ENCODE peak calls at places on chromosome 12, in five cellular contexts. One of them, this sample, is unnamed.
A peak's percentile ranks its signal among the peaks of the same experiment; 100 is the strongest.

GRCh38 chr12:53424626-53425514 is 1.2 kb downstream of the AMHR2 start:
- DNase-seq in GM12878: no peak
- DNase-seq in cardiac fibroblast: peak; percentile 56
- DNase-seq in adrenal gland: peak; percentile 88
- DNase-seq in A549: no peak
- DNase-seq in this sample: no peak

GRCh38 chr12:119775246-119775895 is 101.7 kb downstream of the CIT start:
- DNase-seq in GM12878: no peak
- DNase-seq in cardiac fibroblast: no peak
- DNase-seq in adrenal gland: no peak
- DNase-seq in A549: no peak
- DNase-seq in this sample: no peak

GRCh38 chr12:106051853-106052531 is 86.8 kb downstream of the NUAK1 start:
- DNase-seq in GM12878: no peak
- DNase-seq in cardiac fibroblast: no peak
- DNase-seq in adrenal gland: no peak
- DNase-seq in A549: no peak
- DNase-seq in this sample: no peak

GRCh38 chr12:123896786-123897185 is 75.8 kb downstream of the CCDC92 start:
- DNase-seq in GM12878: no peak
- DNase-seq in cardiac fibroblast: peak; percentile 70
- DNase-seq in adrenal gland: no peak
- DNase-seq in A549: no peak
- DNase-seq in this sample: no peak

GRCh38 chr12:60144395-60144794 is 548.6 kb downstream of the SLC16A7 start:
- DNase-seq in GM12878: no peak
- DNase-seq in cardiac fibroblast: no peak
- DNase-seq in adrenal gland: no peak
- DNase-seq in A549: no peak
- DNase-seq in this sample: no peak

GRCh38 chr12:25994901-25995625 is 36.6 kb downstream of the RASSF8 start:
- DNase-seq in GM12878: no peak
- DNase-seq in cardiac fibroblast: no peak
- DNase-seq in adrenal gland: no peak
- DNase-seq in A549: no peak
- DNase-seq in this sample: no peak

GRCh38 chr12:95740751-95741150 is 49.8 kb downstream of the NTN4 start:
- DNase-seq in GM12878: no peak
- DNase-seq in cardiac fibroblast: no peak
- DNase-seq in adrenal gland: no peak
- DNase-seq in A549: no peak
- DNase-seq in this sample: no peak

GRCh38 chr12:65306603-65307501 is 28.4 kb downstream of the MSRB3 start:
- DNase-seq in GM12878: no peak
- DNase-seq in cardiac fibroblast: peak; percentile 80
- DNase-seq in adrenal gland: no peak
- DNase-seq in A549: peak; percentile 49
- DNase-seq in this sample: peak; percentile 40

GRCh38 chr12:69904761-69905160 is 79.7 kb downstream of the MYRFL start:
- DNase-seq in GM12878: no peak
- DNase-seq in cardiac fibroblast: peak; percentile 85
- DNase-seq in adrenal gland: no peak
- DNase-seq in A549: no peak
- DNase-seq in this sample: no peak

GRCh38 chr12:53236443-53237111 is 4.6 kb upstream of the RARG start:
- DNase-seq in GM12878: no peak
- DNase-seq in cardiac fibroblast: no peak
- DNase-seq in adrenal gland: no peak
- DNase-seq in A549: no peak
- DNase-seq in this sample: peak; percentile 35

GRCh38 chr12:116015525-116015924 is 262.0 kb downstream of the MED13L start:
- DNase-seq in GM12878: no peak
- DNase-seq in cardiac fibroblast: peak; percentile 77
- DNase-seq in adrenal gland: peak; percentile 45
- DNase-seq in A549: peak; percentile 52
- DNase-seq in this sample: peak; percentile 48

GRCh38 chr12:89208661-89209096 is 143.6 kb downstream of the DUSP6 start:
- DNase-seq in GM12878: no peak
- DNase-seq in cardiac fibroblast: peak; percentile 48
- DNase-seq in adrenal gland: no peak
- DNase-seq in A549: no peak
- DNase-seq in this sample: no peak

GRCh38 chr12:42809226-42809625 is 219.7 kb upstream of the PRICKLE1 start:
- DNase-seq in GM12878: no peak
- DNase-seq in cardiac fibroblast: peak; percentile 17
- DNase-seq in adrenal gland: no peak
- DNase-seq in A549: no peak
- DNase-seq in this sample: no peak

GRCh38 chr12:67892289-67892688 is 97.0 kb upstream of the IFNG-AS1 start:
- DNase-seq in GM12878: no peak
- DNase-seq in cardiac fibroblast: no peak
- DNase-seq in adrenal gland: no peak
- DNase-seq in A549: no peak
- DNase-seq in this sample: no peak

GRCh38 chr12:67484788-67485480 is 163.6 kb upstream of the DYRK2 start:
- DNase-seq in GM12878: peak; percentile 16
- DNase-seq in cardiac fibroblast: no peak
- DNase-seq in adrenal gland: no peak
- DNase-seq in A549: no peak
- DNase-seq in this sample: peak; percentile 55

GRCh38 chr12:87652026-87652425 is 377.2 kb downstream of the C12orf50 start:
- DNase-seq in GM12878: no peak
- DNase-seq in cardiac fibroblast: no peak
- DNase-seq in adrenal gland: no peak
- DNase-seq in A549: no peak
- DNase-seq in this sample: no peak

GRCh38 chr12:51788876-51789275 is 59.6 kb downstream of the FIGNL2 start:
- DNase-seq in GM12878: no peak
- DNase-seq in cardiac fibroblast: peak; percentile 17
- DNase-seq in adrenal gland: no peak
- DNase-seq in A549: no peak
- DNase-seq in this sample: peak; percentile 15

GRCh38 chr12:49925433-49926194 is 21.9 kb upstream of the FAIM2 start:
- DNase-seq in GM12878: no peak
- DNase-seq in cardiac fibroblast: no peak
- DNase-seq in adrenal gland: no peak
- DNase-seq in A549: no peak
- DNase-seq in this sample: no peak

GRCh38 chr12:50923361-50924130 is 28.8 kb upstream of the HIGD1C start:
- DNase-seq in GM12878: no peak
- DNase-seq in cardiac fibroblast: peak; percentile 36
- DNase-seq in adrenal gland: peak; percentile 7
- DNase-seq in A549: no peak
- DNase-seq in this sample: no peak

GRCh38 chr12:12714276-12715001 is 2.7 kb upstream of the CDKN1B start:
- DNase-seq in GM12878: no peak
- DNase-seq in cardiac fibroblast: peak; percentile 36
- DNase-seq in adrenal gland: no peak
- DNase-seq in A549: peak; percentile 68
- DNase-seq in this sample: peak; percentile 85

GRCh38 chr12:54229624-54230212 is 40.9 kb upstream of the SMUG1 start:
- DNase-seq in GM12878: no peak
- DNase-seq in cardiac fibroblast: peak; percentile 91
- DNase-seq in adrenal gland: peak; percentile 36
- DNase-seq in A549: peak; percentile 51
- DNase-seq in this sample: peak; percentile 40

GRCh38 chr12:105740337-105740736 is 398.4 kb downstream of the NUAK1 start:
- DNase-seq in GM12878: no peak
- DNase-seq in cardiac fibroblast: no peak
- DNase-seq in adrenal gland: no peak
- DNase-seq in A549: no peak
- DNase-seq in this sample: no peak

GRCh38 chr12:68290126-68290525 is 36.7 kb upstream of the IL22 start:
- DNase-seq in GM12878: peak; percentile 93
- DNase-seq in cardiac fibroblast: no peak
- DNase-seq in adrenal gland: no peak
- DNase-seq in A549: no peak
- DNase-seq in this sample: peak; percentile 90

GRCh38 chr12:124396544-124397398 is 101.9 kb downstream of the RFLNA start:
- DNase-seq in GM12878: no peak
- DNase-seq in cardiac fibroblast: no peak
- DNase-seq in adrenal gland: peak; percentile 94
- DNase-seq in A549: peak; percentile 48
- DNase-seq in this sample: no peak

GRCh38 chr12:90084018-90084417 is 375.4 kb upstream of the ATP2B1 start:
- DNase-seq in GM12878: no peak
- DNase-seq in cardiac fibroblast: no peak
- DNase-seq in adrenal gland: no peak
- DNase-seq in A549: peak; percentile 32
- DNase-seq in this sample: no peak

GRCh38 chr12:132284071-132284492 is 45.3 kb downstream of the GALNT9 start:
- DNase-seq in GM12878: no peak
- DNase-seq in cardiac fibroblast: peak; percentile 59
- DNase-seq in adrenal gland: no peak
- DNase-seq in A549: peak; percentile 63
- DNase-seq in this sample: no peak

GRCh38 chr12:5244513-5244972 is 187.4 kb upstream of the NTF3 start:
- DNase-seq in GM12878: no peak
- DNase-seq in cardiac fibroblast: no peak
- DNase-seq in adrenal gland: no peak
- DNase-seq in A549: no peak
- DNase-seq in this sample: no peak

GRCh38 chr12:27331927-27332324 is 710 bp upstream of the BMAL2 start:
- DNase-seq in GM12878: no peak
- DNase-seq in cardiac fibroblast: no peak
- DNase-seq in adrenal gland: no peak
- DNase-seq in A549: no peak
- DNase-seq in this sample: peak; percentile 22

GRCh38 chr12:75954076-75954475 is 77.5 kb downstream of the PHLDA1 start:
- DNase-seq in GM12878: no peak
- DNase-seq in cardiac fibroblast: peak; percentile 94
- DNase-seq in adrenal gland: peak; percentile 19
- DNase-seq in A549: peak; percentile 94
- DNase-seq in this sample: no peak

GRCh38 chr12:113162102-113163029 is 12.8 kb downstream of the CFAP73 start:
- DNase-seq in GM12878: no peak
- DNase-seq in cardiac fibroblast: peak; percentile 56
- DNase-seq in adrenal gland: peak; percentile 92
- DNase-seq in A549: no peak
- DNase-seq in this sample: no peak
- H3K4me3 ChIP-seq in GM12878: no peak overlapping the region
- H3K4me3 ChIP-seq in cardiac fibroblast: no peak overlapping the region
- H3K4me3 ChIP-seq in adrenal gland: no peak overlapping the region
- H3K4me3 ChIP-seq in A549: no peak overlapping the region
- H3K4me3 ChIP-seq in this sample: no peak overlapping the region

DNA sequence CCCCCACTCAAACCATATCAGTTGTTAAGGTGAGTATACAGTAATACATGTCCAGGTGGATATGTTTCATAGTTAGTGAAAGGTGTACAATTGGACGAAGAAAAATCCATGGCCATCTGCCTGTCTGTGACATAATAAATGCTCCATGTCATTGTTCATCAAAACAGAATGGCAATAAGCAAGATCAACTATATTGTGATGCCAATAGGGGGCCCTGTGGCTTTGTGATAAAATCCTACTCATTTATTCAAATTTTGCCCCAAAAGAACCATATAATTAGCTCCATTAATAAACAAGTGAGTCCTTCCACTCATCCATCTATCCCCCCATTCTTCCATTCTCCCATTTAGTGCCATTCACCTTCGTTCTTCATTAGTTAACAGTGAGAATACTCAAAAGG is 102.0 kb downstream of the MGST1 start:
- DNase-seq in GM12878: no peak
- DNase-seq in cardiac fibroblast: peak; percentile 11
- DNase-seq in adrenal gland: no peak
- DNase-seq in A549: no peak
- DNase-seq in this sample: no peak
- TF ChIP-seq CTCF in GM12878: no peak
- TF ChIP-seq CTCF in cardiac fibroblast: no peak
- TF ChIP-seq CTCF in adrenal gland: no peak
- TF ChIP-seq CTCF in A549: no peak
- TF ChIP-seq CTCF in this sample: no peak

GRCh38 chr12:109952160-109952858 is 43.9 kb downstream of the GIT2 start:
- DNase-seq in GM12878: peak; percentile 34
- DNase-seq in cardiac fibroblast: no peak
- DNase-seq in adrenal gland: peak; percentile 19
- DNase-seq in A549: no peak
- DNase-seq in this sample: peak; percentile 68
- H3K4me3 ChIP-seq in GM12878: no peak overlapping the region
- H3K4me3 ChIP-seq in cardiac fibroblast: no peak overlapping the region
- H3K4me3 ChIP-seq in adrenal gland: no peak overlapping the region
- H3K4me3 ChIP-seq in A549: no peak overlapping the region
- H3K4me3 ChIP-seq in this sample: no peak overlapping the region

DNA sequence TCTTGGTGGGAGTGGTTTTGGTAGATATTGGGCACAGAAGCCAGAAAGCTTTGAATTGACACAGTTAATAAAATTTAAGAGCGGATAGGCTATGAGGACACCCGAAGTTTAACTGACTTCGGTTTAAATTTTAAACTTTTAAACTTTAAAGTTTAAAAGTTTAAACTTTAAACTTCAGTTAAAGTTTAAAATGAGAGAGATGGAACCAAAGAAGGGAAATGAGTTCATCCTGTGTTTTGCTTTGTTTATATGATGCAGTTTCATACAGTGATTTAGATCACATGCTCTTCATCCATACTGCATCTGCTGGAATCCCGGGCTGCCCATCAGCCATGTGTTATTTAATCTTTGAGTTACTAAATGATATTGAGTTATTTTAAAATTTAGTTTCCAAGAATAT is 27.2 kb upstream of the LRRK2 start:
- DNase-seq in GM12878: no peak
- DNase-seq in cardiac fibroblast: no peak
- DNase-seq in adrenal gland: no peak
- DNase-seq in A549: no peak
- DNase-seq in this sample: no peak
- TF ChIP-seq CTCF in GM12878: no peak
- TF ChIP-seq CTCF in cardiac fibroblast: no peak
- TF ChIP-seq CTCF in adrenal gland: no peak
- TF ChIP-seq CTCF in A549: no peak
- TF ChIP-seq CTCF in this sample: no peak